ENCODE peak calls at places on chromosomes 11 and 22, in four cellular contexts. N, X, J and G are unnamed samples.

GRCh38 chr11:38788591-38788990 is 2190.6 kb upstream of the RAG2 start:
- DNase-seq in N (no peak), X (peak; percentile 72), J (no peak), G (no peak)

GRCh38 chr11:16860632-16861031 is 122.2 kb downstream of the C11orf58 start:
- DNase-seq in N (no peak), X (peak; percentile 18), J (no peak), G (no peak)

GRCh38 chr11:61267437-61267841 is 26.5 kb downstream of the PGA5 start:
- DNase-seq in N (no peak), X (no peak), J (peak; percentile 83), G (no peak)

GRCh38 chr11:107576497-107577086 is 11.1 kb upstream of the ALKBH8 start:
- DNase-seq in N (peak; percentile 23), X (peak; percentile 62), J (peak; percentile 72), G (peak; percentile 53)

GRCh38 chr11:64021742-64022067 is 14.0 kb upstream of the FLRT1 start:
- DNase-seq in N (no peak), X (no peak), J (no peak), G (no peak)

GRCh38 chr22:30307026-30307574 is 17.8 kb upstream of the CASTOR1 start:
- DNase-seq in N (no peak), X (no peak), J (no peak), G (no peak)

GRCh38 chr11:134510171-134510570 is 98.1 kb upstream of the B3GAT1 start:
- DNase-seq in N (no peak), X (no peak), J (no peak), G (no peak)

GRCh38 chr11:6531267-6531752 is 34.2 kb downstream of the DNHD1 start:
- DNase-seq in N (no peak), X (peak; percentile 71), J (peak; percentile 35), G (peak; percentile 41)

GRCh38 chr22:39254789-39255298 is 10.1 kb upstream of the PDGFB start:
- DNase-seq in N (no peak), X (peak; percentile 80), J (peak; percentile 61), G (peak; percentile 48)

GRCh38 chr22:50058338-50059184 is 463 bp upstream of the TTLL8 start:
- DNase-seq in N (no peak), X (no peak), J (no peak), G (no peak)

GRCh38 chr22:39519681-39520053 is 695 bp upstream of the ATF4 start:
- DNase-seq in N (peak; percentile 65), X (no peak), J (no peak), G (no peak)

GRCh38 chr11:68690671-68691401 is 6.5 kb downstream of the GAL start:
- DNase-seq in N (no peak), X (no peak), J (no peak), G (no peak)
- TF ChIP-seq CTCF in N (no peak), X (no peak), J (no peak), G (peak; percentile 16)

GRCh38 chr11:109940816-109941215 is 152.4 kb upstream of the ZC3H12C start:
- DNase-seq in N (no peak), X (peak; percentile 94), J (no peak), G (peak; percentile 93)
- H3K4me3 ChIP-seq in N (no peak overlapping the region), X (no peak overlapping the region), J (no peak overlapping the region), G (no peak overlapping the region)

DNA sequence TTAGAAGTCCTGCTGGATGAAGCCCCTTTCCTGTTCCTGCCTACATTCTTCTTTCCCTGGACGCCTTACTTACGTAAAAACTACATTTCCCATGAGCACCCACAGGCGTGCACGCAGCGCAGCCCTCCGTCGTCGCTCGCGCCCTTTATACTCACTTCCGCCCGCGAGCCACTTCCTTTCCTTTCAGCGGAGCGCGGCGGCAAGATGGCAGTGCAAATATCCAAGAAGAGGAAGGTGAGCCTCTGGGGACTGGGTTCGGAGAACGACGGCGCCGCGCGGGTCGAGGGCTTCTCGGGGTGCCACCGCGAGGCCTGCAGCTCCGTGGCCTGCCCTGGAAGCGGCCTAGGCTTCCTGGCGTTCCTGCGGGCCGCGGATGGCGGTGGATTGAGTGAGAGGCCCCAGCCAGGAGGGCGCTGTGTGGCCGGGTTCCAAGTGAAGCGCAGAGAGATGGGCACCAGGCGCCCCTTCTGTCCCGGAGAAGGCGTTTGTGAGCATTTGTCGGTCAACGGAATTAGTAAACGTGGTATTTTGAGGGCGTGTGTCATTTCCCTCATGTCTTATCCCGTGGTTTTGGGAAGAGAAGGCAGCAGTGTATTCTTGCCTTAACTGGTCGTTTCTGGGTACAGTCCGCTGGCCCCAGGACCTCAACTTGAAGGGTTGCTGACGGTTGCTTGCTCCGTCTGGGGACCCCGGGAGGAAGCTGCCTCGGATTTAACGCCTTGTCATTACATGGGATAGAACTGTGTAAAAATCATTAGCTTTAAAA is at the start of gene RPS3:
- DNase-seq in N (peak; percentile 89), X (peak; percentile 92), J (peak; percentile 94), G (peak; percentile 87)
- TF ChIP-seq CTCF in N (no peak), X (no peak), J (peak; percentile 19), G (peak; percentile 15)

DNA sequence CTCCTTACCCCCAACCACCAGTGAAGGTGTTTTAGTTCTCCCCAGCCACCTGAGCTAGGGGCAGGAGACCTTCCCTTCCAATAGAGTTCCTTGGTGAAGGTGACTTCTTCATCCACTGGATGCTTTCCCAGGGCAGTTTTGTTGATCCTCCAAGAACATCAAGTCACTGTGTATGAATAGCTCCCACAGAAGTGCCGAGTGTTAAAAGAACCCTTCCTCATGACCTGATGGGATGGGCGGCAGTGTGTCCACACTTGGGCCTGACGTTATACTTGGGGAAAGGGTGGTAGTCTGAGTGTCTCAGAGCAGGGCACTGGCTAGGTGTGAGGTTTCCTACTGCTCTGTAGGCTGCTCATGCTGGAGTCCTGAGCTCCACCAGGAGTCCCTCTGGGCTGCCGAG is 7.5 kb upstream of the LYVE1 start:
- DNase-seq in N (no peak), X (no peak), J (no peak), G (no peak)
- H3K4me3 ChIP-seq in N (no peak overlapping the region), X (no peak overlapping the region), J (no peak overlapping the region), G (no peak overlapping the region)